ENCODE peak calls at places on chromosomes 12 and 14, in nine cellular contexts. One of them, this sample, is unnamed.

GRCh38 chr14:76091036-76091435 is 60.7 kb upstream of the GPATCH2L start:
- DNase-seq in NB4: peak
- DNase-seq in ovary: no peak
- DNase-seq in body of pancreas: peak
- DNase-seq in adrenal gland: no peak
- DNase-seq in HCT116: no peak
- DNase-seq in gastrocnemius medialis: peak
- DNase-seq in A549: no peak
- DNase-seq in HepG2: peak
- DNase-seq in this sample: no peak

GRCh38 chr14:91339606-91340369 is 77.8 kb downstream of the CCDC88C start:
- DNase-seq in NB4: no peak
- DNase-seq in ovary: no peak
- DNase-seq in body of pancreas: no peak
- DNase-seq in adrenal gland: no peak
- DNase-seq in HCT116: no peak
- DNase-seq in gastrocnemius medialis: no peak
- DNase-seq in A549: no peak
- DNase-seq in HepG2: no peak
- DNase-seq in this sample: no peak

GRCh38 chr12:38282886-38283285 is 33.7 kb upstream of the ALG10B start:
- DNase-seq in NB4: no peak
- DNase-seq in ovary: no peak
- DNase-seq in body of pancreas: no peak
- DNase-seq in adrenal gland: no peak
- DNase-seq in HCT116: peak
- DNase-seq in gastrocnemius medialis: no peak
- DNase-seq in A549: no peak
- DNase-seq in HepG2: no peak
- DNase-seq in this sample: no peak

GRCh38 chr12:47356129-47356622 is 276.4 kb upstream of the AMIGO2 start:
- DNase-seq in NB4: peak
- DNase-seq in ovary: no peak
- DNase-seq in body of pancreas: no peak
- DNase-seq in adrenal gland: no peak
- DNase-seq in HCT116: no peak
- DNase-seq in gastrocnemius medialis: no peak
- DNase-seq in A549: no peak
- DNase-seq in HepG2: no peak
- DNase-seq in this sample: no peak

GRCh38 chr14:69315302-69315701 is 55.3 kb downstream of the GALNT16 start:
- DNase-seq in NB4: no peak
- DNase-seq in ovary: no peak
- DNase-seq in body of pancreas: no peak
- DNase-seq in adrenal gland: no peak
- DNase-seq in HCT116: no peak
- DNase-seq in gastrocnemius medialis: peak
- DNase-seq in A549: no peak
- DNase-seq in HepG2: no peak
- DNase-seq in this sample: peak

GRCh38 chr12:9642606-9643270 is 26.8 kb upstream of the CLEC2D start:
- DNase-seq in NB4: no peak
- DNase-seq in ovary: no peak
- DNase-seq in body of pancreas: no peak
- DNase-seq in adrenal gland: no peak
- DNase-seq in HCT116: no peak
- DNase-seq in gastrocnemius medialis: no peak
- DNase-seq in A549: no peak
- DNase-seq in HepG2: no peak
- DNase-seq in this sample: no peak

GRCh38 chr12:131369094-131369845 is 341.6 kb upstream of the SFSWAP start:
- DNase-seq in NB4: no peak
- DNase-seq in ovary: peak
- DNase-seq in body of pancreas: no peak
- DNase-seq in adrenal gland: no peak
- DNase-seq in HCT116: no peak
- DNase-seq in gastrocnemius medialis: no peak
- DNase-seq in A549: no peak
- DNase-seq in HepG2: no peak
- DNase-seq in this sample: no peak

GRCh38 chr12:132453361-132454133 is 36.4 kb upstream of the FBRSL1 start:
- DNase-seq in NB4: no peak
- DNase-seq in ovary: no peak
- DNase-seq in body of pancreas: no peak
- DNase-seq in adrenal gland: no peak
- DNase-seq in HCT116: no peak
- DNase-seq in gastrocnemius medialis: no peak
- DNase-seq in A549: no peak
- DNase-seq in HepG2: no peak
- DNase-seq in this sample: no peak

GRCh38 chr14:91017011-91017410 is 43.4 kb downstream of the RPS6KA5 start:
- DNase-seq in NB4: no peak
- DNase-seq in ovary: no peak
- DNase-seq in body of pancreas: no peak
- DNase-seq in adrenal gland: no peak
- DNase-seq in HCT116: no peak
- DNase-seq in gastrocnemius medialis: no peak
- DNase-seq in A549: no peak
- DNase-seq in HepG2: no peak
- DNase-seq in this sample: no peak

GRCh38 chr12:65853489-65854157 is 29.3 kb downstream of the HMGA2 start:
- DNase-seq in NB4: no peak
- DNase-seq in ovary: no peak
- DNase-seq in body of pancreas: no peak
- DNase-seq in adrenal gland: no peak
- DNase-seq in HCT116: no peak
- DNase-seq in gastrocnemius medialis: no peak
- DNase-seq in A549: no peak
- DNase-seq in HepG2: no peak
- DNase-seq in this sample: no peak

GRCh38 chr12:95548056-95548538 is 3.2 kb downstream of the USP44 start:
- DNase-seq in NB4: no peak
- DNase-seq in ovary: peak
- DNase-seq in body of pancreas: peak
- DNase-seq in adrenal gland: peak
- DNase-seq in HCT116: no peak
- DNase-seq in gastrocnemius medialis: no peak
- DNase-seq in A549: no peak
- DNase-seq in HepG2: no peak
- DNase-seq in this sample: peak

DNA sequence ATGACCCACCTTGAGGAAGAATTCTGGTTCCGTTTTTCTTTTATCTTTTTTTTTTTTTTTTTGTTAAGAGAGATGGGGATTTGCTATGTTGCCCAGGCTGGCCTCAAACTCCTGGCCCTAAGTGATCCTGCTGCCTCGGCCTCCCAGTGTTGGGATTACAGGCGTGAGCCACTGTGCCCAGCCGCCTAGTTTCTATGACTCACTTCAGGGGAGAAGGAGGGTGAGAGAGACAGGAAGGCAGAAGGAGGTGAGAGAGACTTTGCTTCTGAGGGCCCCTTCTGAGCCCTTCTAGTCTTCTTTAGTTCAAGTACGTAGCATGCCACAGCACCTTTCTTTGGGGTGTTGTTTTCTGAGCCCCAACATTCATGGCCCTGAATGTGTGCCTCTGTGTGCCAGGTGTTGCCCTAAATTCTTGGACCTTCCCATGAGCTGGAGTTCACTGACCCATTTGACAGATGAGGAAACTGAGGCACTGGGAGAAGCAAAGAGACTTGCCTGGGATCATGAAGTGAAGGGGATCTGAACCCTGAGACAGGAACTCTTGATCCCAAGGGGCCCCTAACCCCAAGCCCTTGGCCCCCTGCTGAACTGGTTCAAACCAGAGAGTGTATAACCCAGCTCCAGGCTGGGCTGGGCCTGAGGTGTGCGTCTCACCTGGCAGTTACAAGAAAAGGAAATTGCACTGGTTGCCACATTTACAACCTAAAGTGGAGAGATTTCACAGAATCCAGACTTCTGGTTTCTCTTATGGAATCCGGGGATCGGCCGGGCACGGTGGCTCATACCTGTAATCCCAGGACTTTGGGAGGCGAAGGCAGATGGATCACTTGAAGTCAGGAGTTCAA is 20.8 kb downstream of the SH2B3 start:
- DNase-seq in NB4: peak
- DNase-seq in ovary: no peak
- DNase-seq in body of pancreas: no peak
- DNase-seq in adrenal gland: no peak
- DNase-seq in HCT116: no peak
- DNase-seq in gastrocnemius medialis: no peak
- DNase-seq in A549: no peak
- DNase-seq in HepG2: no peak
- DNase-seq in this sample: no peak
- TF ChIP-seq POLR2A in NB4: no peak
- TF ChIP-seq POLR2A in ovary: no peak
- TF ChIP-seq POLR2A in body of pancreas: no peak
- TF ChIP-seq POLR2A in adrenal gland: no peak
- TF ChIP-seq POLR2A in HCT116: no peak
- TF ChIP-seq POLR2A in gastrocnemius medialis: no peak
- TF ChIP-seq POLR2A in A549: no peak
- TF ChIP-seq POLR2A in HepG2: no peak
- TF ChIP-seq POLR2A in this sample: no peak

DNA sequence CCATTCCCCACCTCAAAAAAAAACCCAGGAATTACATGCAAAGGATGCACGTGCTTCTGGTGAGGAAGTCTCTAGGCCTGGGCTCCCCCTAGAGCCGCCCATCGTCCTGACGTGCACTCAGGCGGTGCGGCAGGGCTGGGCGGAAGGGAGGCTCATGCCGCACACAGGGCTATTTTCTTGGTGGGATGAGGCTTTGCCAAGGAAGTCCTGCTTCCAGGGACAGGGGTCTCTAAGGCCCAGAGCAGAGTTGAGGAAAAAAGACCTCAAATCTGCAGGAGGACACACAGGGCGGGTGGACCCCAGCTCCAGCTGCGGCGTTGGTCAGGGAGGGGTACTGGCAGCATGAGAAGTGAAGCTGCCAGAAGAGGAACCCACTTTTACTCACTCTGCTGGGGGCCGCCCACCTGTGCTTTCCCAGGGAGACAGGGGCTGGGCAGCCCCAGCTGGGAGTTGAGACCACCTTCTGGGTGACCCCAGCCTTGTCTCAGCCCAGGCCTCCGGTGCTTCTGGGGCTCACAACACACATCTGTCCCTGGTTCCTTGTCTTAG is 4.2 kb downstream of the RHOF start:
- DNase-seq in NB4: peak
- DNase-seq in ovary: no peak
- DNase-seq in body of pancreas: no peak
- DNase-seq in adrenal gland: no peak
- DNase-seq in HCT116: no peak
- DNase-seq in gastrocnemius medialis: no peak
- DNase-seq in A549: no peak
- DNase-seq in HepG2: no peak
- DNase-seq in this sample: no peak
- H3K4me3 ChIP-seq in NB4: peak
- H3K4me3 ChIP-seq in ovary: no peak
- H3K4me3 ChIP-seq in body of pancreas: no peak
- H3K4me3 ChIP-seq in adrenal gland: no peak
- H3K4me3 ChIP-seq in HCT116: no peak
- H3K4me3 ChIP-seq in gastrocnemius medialis: no peak
- H3K4me3 ChIP-seq in A549: no peak
- H3K4me3 ChIP-seq in HepG2: no peak
- H3K4me3 ChIP-seq in this sample: no peak

GRCh38 chr12:128829870-128830504 is 6.2 kb upstream of the SLC15A4 start:
- DNase-seq in NB4: peak
- DNase-seq in ovary: no peak
- DNase-seq in body of pancreas: no peak
- DNase-seq in adrenal gland: no peak
- DNase-seq in HCT116: no peak
- DNase-seq in gastrocnemius medialis: peak
- DNase-seq in A549: no peak
- DNase-seq in HepG2: no peak
- DNase-seq in this sample: no peak
- TF ChIP-seq POLR2A in NB4: no peak
- TF ChIP-seq POLR2A in ovary: no peak
- TF ChIP-seq POLR2A in body of pancreas: no peak
- TF ChIP-seq POLR2A in adrenal gland: no peak
- TF ChIP-seq POLR2A in HCT116: no peak
- TF ChIP-seq POLR2A in gastrocnemius medialis: no peak
- TF ChIP-seq POLR2A in A549: no peak
- TF ChIP-seq POLR2A in HepG2: no peak
- TF ChIP-seq POLR2A in this sample: no peak

GRCh38 chr12:13176257-13176656 is 20.3 kb upstream of the EMP1 start:
- DNase-seq in NB4: no peak
- DNase-seq in ovary: no peak
- DNase-seq in body of pancreas: no peak
- DNase-seq in adrenal gland: no peak
- DNase-seq in HCT116: no peak
- DNase-seq in gastrocnemius medialis: no peak
- DNase-seq in A549: no peak
- DNase-seq in HepG2: no peak
- DNase-seq in this sample: no peak
- H3K4me3 ChIP-seq in NB4: no peak
- H3K4me3 ChIP-seq in ovary: no peak
- H3K4me3 ChIP-seq in body of pancreas: no peak
- H3K4me3 ChIP-seq in adrenal gland: no peak
- H3K4me3 ChIP-seq in HCT116: no peak
- H3K4me3 ChIP-seq in gastrocnemius medialis: no peak
- H3K4me3 ChIP-seq in A549: no peak
- H3K4me3 ChIP-seq in HepG2: no peak
- H3K4me3 ChIP-seq in this sample: no peak

GRCh38 chr12:108518101-108518715 is 3.1 kb downstream of the FICD start:
- DNase-seq in NB4: no peak
- DNase-seq in ovary: no peak
- DNase-seq in body of pancreas: no peak
- DNase-seq in adrenal gland: no peak
- DNase-seq in HCT116: no peak
- DNase-seq in gastrocnemius medialis: no peak
- DNase-seq in A549: no peak
- DNase-seq in HepG2: no peak
- DNase-seq in this sample: no peak
- TF ChIP-seq POLR2A in NB4: no peak
- TF ChIP-seq POLR2A in ovary: no peak
- TF ChIP-seq POLR2A in body of pancreas: no peak
- TF ChIP-seq POLR2A in adrenal gland: no peak
- TF ChIP-seq POLR2A in HCT116: no peak
- TF ChIP-seq POLR2A in gastrocnemius medialis: no peak
- TF ChIP-seq POLR2A in A549: no peak
- TF ChIP-seq POLR2A in HepG2: peak
- TF ChIP-seq POLR2A in this sample: no peak

This sample was measured in right lobe of liver.